ENCODE peak calls at places on chromosomes 13 and 19, in six cellular contexts. D is MM.1S, E is BJ, U is K562, B is suprapubic skin, L is body of pancreas. R is an unnamed sample.

GRCh38 chr19:55602104-55603001 is 2.3 kb downstream of the ZNF524 start:
- DNase-seq in D (no peak), U (no peak), B (no peak), E (no peak), L (no peak), R (no peak)

GRCh38 chr13:19152403-19152802 is 29.2 kb downstream of the TUBA3C start:
- DNase-seq in B (peak; percentile 44), E (no peak), U (no peak), D (no peak), L (no peak), R (no peak)

GRCh38 chr19:18059297-18059696 is 27.4 kb downstream of the IL12RB1 start:
- DNase-seq in E (no peak), L (no peak), D (no peak), B (no peak), U (no peak), R (no peak)

GRCh38 chr13:94660695-94661324 is 51.5 kb downstream of the SOX21 start:
- DNase-seq in D (peak; percentile 57), E (no peak), B (no peak), L (no peak), U (peak; percentile 63), R (no peak)

GRCh38 chr13:43374621-43375020 is 351.2 kb downstream of the DNAJC15 start:
- DNase-seq in L (peak; percentile 22), B (no peak), U (no peak), E (peak; percentile 30), D (no peak), R (no peak)

GRCh38 chr13:106619688-106620555 is 52.0 kb upstream of the ARGLU1 start:
- DNase-seq in D (peak; percentile 54), B (no peak), U (peak; percentile 36), L (peak; percentile 54), E (no peak), R (peak; percentile 36)

GRCh38 chr13:113041293-113041690 is 64.3 kb upstream of the F7 start:
- DNase-seq in B (no peak), D (no peak), E (no peak), L (no peak), U (no peak), R (no peak)

GRCh38 chr13:72808917-72809500 is 27.1 kb downstream of the PIBF1 start:
- DNase-seq in U (peak; percentile 12), D (peak; percentile 11), E (no peak), B (no peak), L (no peak), R (no peak)

GRCh38 chr19:2039082-2039958 is 11.7 kb downstream of the MKNK2 start:
- DNase-seq in D (no peak), B (no peak), U (no peak), E (no peak), L (no peak), R (no peak)

GRCh38 chr13:30818323-30818960 is 83.1 kb downstream of the ALOX5AP start:
- DNase-seq in L (no peak), D (no peak), B (no peak), U (no peak), E (no peak), R (no peak)

GRCh38 chr13:39773833-39774232 is 118.4 kb downstream of the COG6 start:
- DNase-seq in E (no peak), L (no peak), U (no peak), D (no peak), B (no peak), R (no peak)

GRCh38 chr19:15213715-15214381 is 13.1 kb upstream of the NOTCH3 start:
- DNase-seq in D (no peak), E (no peak), B (no peak), L (peak; percentile 56), U (no peak), R (peak; percentile 46)

GRCh38 chr19:49441960-49442350 is 628 bp upstream of the SLC17A7 start:
- DNase-seq in B (no peak), D (no peak), L (no peak), U (no peak), E (no peak), R (no peak)

GRCh38 chr19:1102407-1103106 is 1.2 kb upstream of the GPX4 start:
- DNase-seq in E (peak; percentile 98), B (no peak), L (peak; percentile 82), U (peak; percentile 57), D (no peak), R (no peak)

GRCh38 chr13:93614776-93615175 is 388.2 kb downstream of the GPC6 start:
- DNase-seq in L (no peak), U (no peak), D (no peak), E (no peak), B (no peak), R (no peak)

GRCh38 chr13:113053801-113054604 is 51.6 kb upstream of the F7 start:
- DNase-seq in D (no peak), U (no peak), B (peak; percentile 46), E (no peak), L (no peak), R (no peak)

GRCh38 chr13:97289514-97290298 is 67.6 kb downstream of the MBNL2 start:
- DNase-seq in E (no peak), L (no peak), U (no peak), D (no peak), B (no peak), R (no peak)

GRCh38 chr13:97385854-97386253 is 48.1 kb upstream of the RAP2A start:
- DNase-seq in L (no peak), U (no peak), B (no peak), E (no peak), D (no peak), R (no peak)

GRCh38 chr13:21966014-21966413 is 295.1 kb downstream of the FGF9 start:
- DNase-seq in L (no peak), U (no peak), D (no peak), E (no peak), B (no peak), R (no peak)

GRCh38 chr13:72290962-72291681 is 424.1 kb upstream of the DACH1 start:
- DNase-seq in B (no peak), E (peak; percentile 16), U (no peak), L (no peak), D (no peak), R (no peak)

GRCh38 chr19:33396701-33397535 is 23.4 kb downstream of the CEBPG start:
- DNase-seq in D (no peak), E (no peak), B (peak; percentile 63), L (no peak), U (no peak), R (peak; percentile 58)

GRCh38 chr13:41501281-41501680 is 43.9 kb downstream of the RGCC start:
- DNase-seq in E (no peak), D (no peak), L (no peak), B (no peak), U (no peak), R (no peak)

DNA sequence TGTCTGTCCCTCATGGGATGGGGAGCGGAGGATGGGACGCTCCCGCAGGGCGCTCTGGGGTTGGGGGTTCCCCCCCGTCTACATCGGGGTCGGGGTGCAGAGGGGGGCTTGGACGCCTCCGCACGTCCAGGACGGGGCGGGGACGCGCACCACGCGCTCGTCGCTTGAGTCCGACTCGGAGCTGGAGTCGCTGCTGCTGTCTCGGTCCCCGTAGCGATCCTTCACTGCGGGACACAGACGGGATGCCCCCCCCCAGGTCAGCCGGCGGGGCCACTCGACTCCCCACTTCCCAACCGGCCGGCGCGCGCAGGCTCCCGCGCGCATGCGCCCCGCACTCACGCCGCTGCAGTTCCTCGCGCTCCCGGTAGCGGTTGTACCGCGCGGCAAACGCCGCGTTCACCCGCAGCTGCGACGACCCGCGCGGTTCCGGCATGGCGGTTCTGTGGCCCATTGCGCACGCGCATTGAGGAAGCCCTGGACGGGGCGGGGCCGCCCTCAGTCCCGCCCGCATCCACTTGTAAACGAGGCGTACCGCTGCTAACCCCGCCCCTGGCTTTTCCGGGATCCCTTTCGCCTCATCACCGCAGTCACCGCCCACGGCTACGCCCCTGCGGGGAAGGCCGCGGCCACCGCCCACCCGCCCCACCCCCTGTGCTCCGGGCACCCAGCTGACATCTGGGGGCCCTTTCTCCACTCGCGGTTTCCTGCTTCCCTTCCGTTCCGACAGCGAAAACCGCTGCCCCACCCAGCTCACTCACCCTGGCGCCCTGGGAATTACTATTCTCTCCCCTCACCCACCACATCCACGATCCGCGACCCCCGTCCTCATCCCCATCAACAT is at the start of gene KRI1:
- DNase-seq in E (peak; percentile 84), D (peak; percentile 98), L (peak; percentile 99), B (peak; percentile 99), U (peak; percentile 99), R (peak; percentile 99)
- TF ChIP-seq CTCF in E (peak; percentile 27), D (no peak), L (peak; percentile 15), B (peak; percentile 43), U (peak; percentile 63), R (peak; percentile 45)

GRCh38 chr19:45163751-45164150 is 3.0 kb upstream of the NKPD1 start:
- DNase-seq in L (no peak), D (no peak), B (no peak), U (no peak), E (no peak), R (no peak)

GRCh38 chr19:45162464-45163143 is 1.8 kb upstream of the NKPD1 start:
- DNase-seq in B (peak; percentile 80), U (no peak), E (no peak), L (no peak), D (no peak), R (no peak)

GRCh38 chr19:45160870-45161714 is at the start of gene NKPD1:
- DNase-seq in D (no peak), B (no peak), E (no peak), U (no peak), L (peak; percentile 69), R (no peak)

GRCh38 chr19:45163156-45163555 is 2.4 kb upstream of the NKPD1 start:
- DNase-seq in B (no peak), E (no peak), D (no peak), U (no peak), L (no peak), R (no peak)

GRCh38 chr19:45161715-45162463 is 1.1 kb upstream of the NKPD1 start:
- DNase-seq in D (no peak), B (no peak), U (peak; percentile 66), L (no peak), E (no peak), R (peak; percentile 78)
- TF ChIP-seq CTCF in D (peak; percentile 45), B (no peak), U (peak; percentile 81), L (peak; percentile 24), E (peak; percentile 78), R (peak; percentile 72)

GRCh38 chr19:40906512-40906911 is 24.5 kb upstream of the CYP2A7 start:
- DNase-seq in E (no peak), D (no peak), U (no peak), L (no peak), B (no peak), R (no peak)

GRCh38 chr19:40907968-40908735 is 26.1 kb upstream of the CYP2A7 start:
- DNase-seq in L (peak; percentile 10), U (peak; percentile 59), D (no peak), E (no peak), B (no peak), R (peak; percentile 34)

GRCh38 chr19:40908981-40909380 is 26.9 kb upstream of the CYP2A7 start:
- DNase-seq in D (no peak), E (no peak), L (no peak), B (no peak), U (no peak), R (no peak)
- TF ChIP-seq CTCF in D (no peak), E (no peak), L (no peak), B (no peak), U (peak; percentile 37), R (no peak)

GRCh38 chr19:13723206-13723605 is 41.1 kb upstream of the MRI1 start:
- DNase-seq in D (no peak), B (no peak), L (no peak), U (no peak), E (no peak), R (no peak)

GRCh38 chr19:13712767-13713201 is 51.5 kb upstream of the MRI1 start:
- DNase-seq in L (no peak), B (no peak), E (no peak), U (no peak), D (no peak), R (no peak)

GRCh38 chr19:13717194-13717643 is 47.1 kb upstream of the MRI1 start:
- DNase-seq in D (no peak), B (no peak), E (no peak), U (peak; percentile 87), L (no peak), R (no peak)

GRCh38 chr19:13718733-13719132 is 45.6 kb upstream of the MRI1 start:
- DNase-seq in D (no peak), B (no peak), L (peak; percentile 27), E (no peak), U (peak; percentile 17), R (no peak)
- TF ChIP-seq CTCF in D (no peak), B (peak; percentile 24), L (no peak), E (peak; percentile 51), U (no peak), R (no peak)

R was measured in nephron progenitor cell.